ENCODE peak calls at places on chromosomes 1 and 21, in nine cellular contexts. Q is HT1080; Z is mesendoderm; H is NCI-H1105; W is Peyer's patch; P is omental fat pad; N is AG04449; U is mucosa of gallbladder; C is stimulated activated CD8-positive, alpha-beta memory T cell treated with anti-CD3 and anti-CD28 coated beads, Interleukin-12 subunit alpha, Interleukin-12 subunit beta, amount 100 ng/mL, for 4 hours. I is an unnamed sample.

GRCh38 chr1:54815086-54815876 is 14.2 kb upstream of the TTC22 start:
- DNase-seq in W (peak), N (no peak), Z (no peak), U (no peak), P (no peak), Q (no peak), C (no peak), H (no peak), I (no peak)

GRCh38 chr1:3258431-3259003 is 189.5 kb downstream of the PRDM16 start:
- DNase-seq in U (no peak), C (no peak), H (no peak), Z (no peak), N (no peak), Q (no peak), W (no peak), P (no peak), I (no peak)

GRCh38 chr1:29471487-29472313 is 235.4 kb downstream of the PTPRU start:
- DNase-seq in H (peak), U (no peak), N (no peak), Z (peak), C (no peak), Q (no peak), P (no peak), W (no peak), I (no peak)

GRCh38 chr1:55064071-55064581 is 24.8 kb downstream of the PCSK9 start:
- DNase-seq in W (no peak), U (no peak), Q (no peak), P (no peak), Z (no peak), N (no peak), H (peak), C (no peak), I (no peak)

GRCh38 chr1:41366428-41367101 is 5.3 kb downstream of the FOXO6 start:
- DNase-seq in Z (no peak), P (no peak), N (no peak), W (no peak), U (no peak), Q (no peak), H (peak), C (peak), I (no peak)

GRCh38 chr1:42993631-42994121 is 35.0 kb upstream of the SLC2A1 start:
- DNase-seq in Q (no peak), C (no peak), U (no peak), P (no peak), W (peak), Z (peak), N (no peak), H (no peak), I (no peak)

GRCh38 chr1:5415621-5416020 is 576.6 kb downstream of the NPHP4 start:
- DNase-seq in W (no peak), H (no peak), Z (peak), U (no peak), P (no peak), Q (no peak), C (no peak), N (no peak), I (no peak)

GRCh38 chr21:35478096-35479080 is 429.3 kb upstream of the RUNX1 start:
- DNase-seq in Z (no peak), N (no peak), U (no peak), H (no peak), C (no peak), P (no peak), W (no peak), Q (no peak), I (no peak)

GRCh38 chr1:51063121-51063520 is 38.9 kb upstream of the C1orf185 start:
- DNase-seq in P (no peak), U (no peak), Q (peak), H (no peak), W (no peak), C (no peak), Z (peak), N (peak), I (peak)

GRCh38 chr1:40462956-40463590 is 12.8 kb downstream of the ZFP69B start:
- DNase-seq in Q (no peak), C (no peak), P (no peak), Z (peak), W (no peak), H (no peak), N (no peak), U (no peak), I (no peak)

GRCh38 chr21:46483300-46484295 is 24.9 kb downstream of the DIP2A start:
- DNase-seq in P (no peak), N (no peak), C (no peak), H (no peak), W (no peak), Q (no peak), Z (no peak), U (no peak), I (no peak)

I was measured in epithelial cell of proximal tubule.